ENCODE peak calls at places on chromosomes 3 and 15, in seven cellular contexts. One of them, this sample, is unnamed.

GRCh38 chr3:21294768-21295167 is 456.2 kb downstream of the ZNF385D start:
- DNase-seq in HepG2: no peak
- DNase-seq in NT2/D1: no peak
- DNase-seq in GM12878: no peak
- DNase-seq in H1: no peak
- DNase-seq in HCT116: no peak
- DNase-seq in SK-N-SH: no peak
- DNase-seq in this sample: no peak

GRCh38 chr3:124837730-124838186 is 49.4 kb downstream of the ITGB5 start:
- DNase-seq in HCT116: peak
- DNase-seq in GM12878: no peak
- DNase-seq in HepG2: peak
- DNase-seq in H1: no peak
- DNase-seq in SK-N-SH: peak
- DNase-seq in NT2/D1: no peak
- DNase-seq in this sample: peak

GRCh38 chr15:58669108-58669507 is 80.4 kb downstream of the ADAM10 start:
- DNase-seq in HCT116: no peak
- DNase-seq in HepG2: no peak
- DNase-seq in NT2/D1: no peak
- DNase-seq in H1: no peak
- DNase-seq in SK-N-SH: no peak
- DNase-seq in GM12878: no peak
- DNase-seq in this sample: peak

GRCh38 chr3:42117175-42118008 is 26.2 kb downstream of the TRAK1 start:
- DNase-seq in HCT116: peak
- DNase-seq in H1: peak
- DNase-seq in HepG2: no peak
- DNase-seq in GM12878: no peak
- DNase-seq in SK-N-SH: peak
- DNase-seq in NT2/D1: peak
- DNase-seq in this sample: no peak

GRCh38 chr3:46312996-46313395 is 40.9 kb upstream of the CCR2 start:
- DNase-seq in HCT116: no peak
- DNase-seq in GM12878: no peak
- DNase-seq in SK-N-SH: no peak
- DNase-seq in H1: no peak
- DNase-seq in NT2/D1: no peak
- DNase-seq in HepG2: no peak
- DNase-seq in this sample: no peak

GRCh38 chr3:100040446-100040845 is 73.9 kb downstream of the FILIP1L start:
- DNase-seq in HepG2: no peak
- DNase-seq in GM12878: no peak
- DNase-seq in NT2/D1: no peak
- DNase-seq in H1: no peak
- DNase-seq in SK-N-SH: no peak
- DNase-seq in HCT116: no peak
- DNase-seq in this sample: no peak

GRCh38 chr3:30680789-30681188 is 74.4 kb downstream of the TGFBR2 start:
- DNase-seq in SK-N-SH: peak
- DNase-seq in GM12878: no peak
- DNase-seq in HCT116: no peak
- DNase-seq in H1: no peak
- DNase-seq in HepG2: no peak
- DNase-seq in NT2/D1: no peak
- DNase-seq in this sample: no peak

GRCh38 chr3:157754415-157754814 is 251.2 kb upstream of the VEPH1 start:
- DNase-seq in GM12878: no peak
- DNase-seq in H1: no peak
- DNase-seq in NT2/D1: no peak
- DNase-seq in HCT116: no peak
- DNase-seq in HepG2: no peak
- DNase-seq in SK-N-SH: peak
- DNase-seq in this sample: no peak

GRCh38 chr3:133410191-133410892 is 10.5 kb downstream of the BFSP2 start:
- DNase-seq in SK-N-SH: no peak
- DNase-seq in HepG2: no peak
- DNase-seq in H1: no peak
- DNase-seq in NT2/D1: no peak
- DNase-seq in HCT116: no peak
- DNase-seq in GM12878: no peak
- DNase-seq in this sample: peak

GRCh38 chr15:62868507-62868906 is 174.0 kb upstream of the TPM1 start:
- DNase-seq in GM12878: no peak
- DNase-seq in SK-N-SH: no peak
- DNase-seq in H1: no peak
- DNase-seq in NT2/D1: no peak
- DNase-seq in HepG2: no peak
- DNase-seq in HCT116: no peak
- DNase-seq in this sample: no peak

GRCh38 chr15:22236469-22236868 is 156.1 kb downstream of the OR4M2 start:
- DNase-seq in SK-N-SH: no peak
- DNase-seq in NT2/D1: no peak
- DNase-seq in GM12878: no peak
- DNase-seq in HCT116: no peak
- DNase-seq in HepG2: no peak
- DNase-seq in H1: no peak
- DNase-seq in this sample: no peak

GRCh38 chr3:118128886-118129285 is 905.8 kb downstream of the IGSF11 start:
- DNase-seq in NT2/D1: no peak
- DNase-seq in HepG2: no peak
- DNase-seq in GM12878: no peak
- DNase-seq in HCT116: no peak
- DNase-seq in H1: no peak
- DNase-seq in SK-N-SH: no peak
- DNase-seq in this sample: no peak

GRCh38 chr3:151800449-151800848 is 13.5 kb upstream of the AADAC start:
- DNase-seq in HepG2: peak
- DNase-seq in H1: no peak
- DNase-seq in HCT116: no peak
- DNase-seq in NT2/D1: no peak
- DNase-seq in SK-N-SH: no peak
- DNase-seq in GM12878: no peak
- DNase-seq in this sample: no peak

GRCh38 chr3:160291290-160291908 is 66.2 kb downstream of the C3orf80 start:
- DNase-seq in NT2/D1: no peak
- DNase-seq in SK-N-SH: no peak
- DNase-seq in GM12878: no peak
- DNase-seq in H1: no peak
- DNase-seq in HepG2: peak
- DNase-seq in HCT116: no peak
- DNase-seq in this sample: no peak

GRCh38 chr3:120773932-120774331 is 31.4 kb downstream of the GTF2E1 start:
- DNase-seq in NT2/D1: no peak
- DNase-seq in HepG2: no peak
- DNase-seq in GM12878: no peak
- DNase-seq in HCT116: no peak
- DNase-seq in H1: no peak
- DNase-seq in SK-N-SH: no peak
- DNase-seq in this sample: peak

GRCh38 chr15:31925541-31925940 is 104.8 kb upstream of the CHRNA7 start:
- DNase-seq in HepG2: no peak
- DNase-seq in GM12878: no peak
- DNase-seq in HCT116: no peak
- DNase-seq in NT2/D1: no peak
- DNase-seq in H1: no peak
- DNase-seq in SK-N-SH: no peak
- DNase-seq in this sample: no peak

GRCh38 chr15:31932581-31932980 is 97.7 kb upstream of the CHRNA7 start:
- DNase-seq in HepG2: no peak
- DNase-seq in H1: no peak
- DNase-seq in HCT116: no peak
- DNase-seq in GM12878: no peak
- DNase-seq in NT2/D1: no peak
- DNase-seq in SK-N-SH: no peak
- DNase-seq in this sample: no peak

GRCh38 chr15:31934821-31935220 is 95.5 kb upstream of the CHRNA7 start:
- DNase-seq in HCT116: no peak
- DNase-seq in HepG2: no peak
- DNase-seq in SK-N-SH: no peak
- DNase-seq in GM12878: no peak
- DNase-seq in NT2/D1: no peak
- DNase-seq in H1: no peak
- DNase-seq in this sample: no peak

GRCh38 chr15:31930967-31931366 is 99.3 kb upstream of the CHRNA7 start:
- DNase-seq in GM12878: no peak
- DNase-seq in HCT116: no peak
- DNase-seq in SK-N-SH: no peak
- DNase-seq in H1: no peak
- DNase-seq in HepG2: no peak
- DNase-seq in NT2/D1: no peak
- DNase-seq in this sample: no peak
- TF ChIP-seq YY1 in GM12878: no peak
- TF ChIP-seq YY1 in HCT116: no peak
- TF ChIP-seq YY1 in SK-N-SH: no peak
- TF ChIP-seq YY1 in H1: no peak
- TF ChIP-seq YY1 in HepG2: no peak
- TF ChIP-seq YY1 in NT2/D1: no peak
- TF ChIP-seq YY1 in this sample: no peak

GRCh38 chr3:143573904-143574303 is 274.4 kb downstream of the SLC9A9 start:
- DNase-seq in NT2/D1: no peak
- DNase-seq in H1: no peak
- DNase-seq in HepG2: no peak
- DNase-seq in HCT116: no peak
- DNase-seq in GM12878: no peak
- DNase-seq in SK-N-SH: no peak
- DNase-seq in this sample: no peak
- TF ChIP-seq YY1 in NT2/D1: no peak
- TF ChIP-seq YY1 in H1: no peak
- TF ChIP-seq YY1 in HepG2: no peak
- TF ChIP-seq YY1 in HCT116: no peak
- TF ChIP-seq YY1 in GM12878: no peak
- TF ChIP-seq YY1 in SK-N-SH: no peak
- TF ChIP-seq YY1 in this sample: no peak

DNA sequence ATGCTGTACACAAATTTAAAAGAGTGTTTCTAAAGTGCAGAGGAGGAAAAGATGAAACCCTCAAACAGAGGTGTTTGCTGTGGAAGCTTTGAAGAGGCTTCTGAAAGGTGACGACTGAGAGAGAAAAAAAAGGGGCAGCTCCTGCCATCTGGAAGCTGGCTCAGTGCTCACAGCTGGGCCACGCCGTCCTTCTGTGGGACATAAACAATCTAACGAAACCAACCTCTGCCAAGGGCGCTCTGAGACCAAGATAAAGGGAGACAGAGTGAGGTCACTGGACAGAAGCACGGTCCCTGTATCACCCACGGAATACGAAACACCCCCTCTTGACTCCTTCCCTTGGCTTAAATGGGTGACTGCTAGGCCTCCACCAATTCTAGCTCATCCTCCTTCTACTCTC is 96.2 kb upstream of the SLC6A6 start:
- DNase-seq in SK-N-SH: no peak
- DNase-seq in HepG2: no peak
- DNase-seq in NT2/D1: no peak
- DNase-seq in GM12878: no peak
- DNase-seq in H1: no peak
- DNase-seq in HCT116: no peak
- DNase-seq in this sample: no peak
- TF ChIP-seq YY1 in SK-N-SH: no peak
- TF ChIP-seq YY1 in HepG2: no peak
- TF ChIP-seq YY1 in NT2/D1: no peak
- TF ChIP-seq YY1 in GM12878: no peak
- TF ChIP-seq YY1 in H1: no peak
- TF ChIP-seq YY1 in HCT116: no peak
- TF ChIP-seq YY1 in this sample: no peak

GRCh38 chr3:195224156-195224979 is 46.6 kb downstream of the XXYLT1 start:
- DNase-seq in HCT116: no peak
- DNase-seq in NT2/D1: no peak
- DNase-seq in HepG2: no peak
- DNase-seq in GM12878: no peak
- DNase-seq in H1: peak
- DNase-seq in SK-N-SH: no peak
- DNase-seq in this sample: no peak
- TF ChIP-seq YY1 in HCT116: no peak
- TF ChIP-seq YY1 in NT2/D1: no peak
- TF ChIP-seq YY1 in HepG2: no peak
- TF ChIP-seq YY1 in GM12878: no peak
- TF ChIP-seq YY1 in H1: no peak
- TF ChIP-seq YY1 in SK-N-SH: no peak
- TF ChIP-seq YY1 in this sample: no peak

GRCh38 chr3:110814170-110815007 is 257.2 kb upstream of the NECTIN3 start:
- DNase-seq in HepG2: no peak
- DNase-seq in H1: no peak
- DNase-seq in GM12878: peak
- DNase-seq in NT2/D1: no peak
- DNase-seq in HCT116: peak
- DNase-seq in SK-N-SH: no peak
- DNase-seq in this sample: no peak
- TF ChIP-seq YY1 in HepG2: no peak
- TF ChIP-seq YY1 in H1: no peak
- TF ChIP-seq YY1 in GM12878: no peak
- TF ChIP-seq YY1 in NT2/D1: no peak
- TF ChIP-seq YY1 in HCT116: no peak
- TF ChIP-seq YY1 in SK-N-SH: no peak
- TF ChIP-seq YY1 in this sample: no peak

GRCh38 chr3:13852638-13853009 is 27.2 kb downstream of the WNT7A start:
- DNase-seq in H1: no peak
- DNase-seq in HCT116: no peak
- DNase-seq in HepG2: no peak
- DNase-seq in GM12878: no peak
- DNase-seq in NT2/D1: no peak
- DNase-seq in SK-N-SH: no peak
- DNase-seq in this sample: peak

GRCh38 chr3:13854492-13854891 is 25.4 kb downstream of the WNT7A start:
- DNase-seq in H1: no peak
- DNase-seq in HCT116: no peak
- DNase-seq in HepG2: no peak
- DNase-seq in SK-N-SH: no peak
- DNase-seq in GM12878: no peak
- DNase-seq in NT2/D1: no peak
- DNase-seq in this sample: no peak

GRCh38 chr3:13853256-13853977 is 26.5 kb downstream of the WNT7A start:
- DNase-seq in SK-N-SH: no peak
- DNase-seq in HCT116: no peak
- DNase-seq in HepG2: no peak
- DNase-seq in H1: no peak
- DNase-seq in NT2/D1: no peak
- DNase-seq in GM12878: no peak
- DNase-seq in this sample: no peak

GRCh38 chr3:13851997-13852637 is 27.8 kb downstream of the WNT7A start:
- DNase-seq in NT2/D1: no peak
- DNase-seq in HCT116: no peak
- DNase-seq in SK-N-SH: no peak
- DNase-seq in HepG2: no peak
- DNase-seq in GM12878: no peak
- DNase-seq in H1: no peak
- DNase-seq in this sample: no peak

DNA sequence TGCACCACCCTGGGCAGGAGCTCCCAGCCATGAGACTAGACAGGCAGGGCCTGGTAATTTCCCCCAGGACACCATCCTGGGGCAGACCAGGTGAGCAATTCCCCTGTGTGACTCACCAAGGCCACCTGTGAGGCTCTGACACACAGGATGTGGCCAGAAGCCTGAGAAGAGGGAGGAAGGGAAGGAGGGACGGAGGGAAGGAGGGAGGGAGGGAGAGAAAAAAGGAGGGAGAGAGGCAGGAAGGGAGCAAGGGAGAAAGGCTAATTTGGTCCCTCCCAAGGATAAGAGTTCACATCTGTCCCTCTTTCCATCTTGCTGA is 25.9 kb downstream of the WNT7A start:
- DNase-seq in GM12878: no peak
- DNase-seq in H1: no peak
- DNase-seq in SK-N-SH: no peak
- DNase-seq in HCT116: peak
- DNase-seq in HepG2: no peak
- DNase-seq in NT2/D1: no peak
- DNase-seq in this sample: no peak
- TF ChIP-seq YY1 in GM12878: no peak
- TF ChIP-seq YY1 in H1: no peak
- TF ChIP-seq YY1 in SK-N-SH: no peak
- TF ChIP-seq YY1 in HCT116: peak
- TF ChIP-seq YY1 in HepG2: no peak
- TF ChIP-seq YY1 in NT2/D1: no peak
- TF ChIP-seq YY1 in this sample: no peak

This sample was measured in K562.